ENCODE peak calls at places on chromosomes 6 and 20, in eight cellular contexts. X is T-helper 1 cell; D is RPMI7951; H is mesendoderm; E is CD8-positive, alpha-beta T cell; J is fibroblast of mammary gland; C is memory B cell; L is H54. N is an unnamed sample.

GRCh38 chr6:121187833-121188200 is 146.5 kb downstream of the TBC1D32 start:
- DNase-seq in J (no peak), E (no peak), H (no peak), X (no peak), L (no peak), D (no peak), C (no peak), N (no peak)

GRCh38 chr20:62122659-62123449 is 579 bp downstream of the LSM14B start:
- DNase-seq in H (no peak), L (no peak), C (peak; percentile 35), E (peak; percentile 30), D (peak; percentile 64), X (peak; percentile 47), J (peak; percentile 49), N (peak; percentile 61)

GRCh38 chr6:127812985-127813681 is 87.7 kb downstream of the THEMIS start:
- DNase-seq in D (no peak), X (no peak), L (no peak), H (no peak), E (no peak), C (no peak), J (no peak), N (no peak)

GRCh38 chr6:165721349-165721748 is 58.3 kb upstream of the PDE10A start:
- DNase-seq in X (no peak), J (peak; percentile 12), D (peak; percentile 64), L (no peak), C (no peak), E (no peak), H (no peak), N (no peak)

GRCh38 chr6:21109421-21110178 is 484.0 kb upstream of the SOX4 start:
- DNase-seq in E (no peak), X (no peak), C (no peak), J (peak; percentile 53), D (peak; percentile 92), L (peak; percentile 26), H (peak; percentile 80), N (no peak)

GRCh38 chr6:87322304-87323212 is at the start of gene SMIM8:
- DNase-seq in X (peak; percentile 79), D (peak; percentile 76), C (peak; percentile 76), H (peak; percentile 92), L (peak; percentile 76), J (peak; percentile 61), E (peak; percentile 79), N (peak; percentile 90)

GRCh38 chr20:22890605-22891300 is 144.4 kb upstream of the SSTR4 start:
- DNase-seq in H (no peak), D (peak; percentile 32), L (no peak), E (no peak), C (no peak), X (no peak), J (no peak), N (no peak)

GRCh38 chr6:84137989-84138575 is 89.4 kb downstream of the CEP162 start:
- DNase-seq in E (no peak), D (peak; percentile 10), H (no peak), C (no peak), L (no peak), X (no peak), J (no peak), N (no peak)

GRCh38 chr6:80214436-80215022 is 108.1 kb downstream of the BCKDHB start:
- DNase-seq in C (no peak), L (peak; percentile 6), E (no peak), H (peak; percentile 62), X (no peak), J (peak; percentile 70), D (peak; percentile 52), N (no peak)

GRCh38 chr6:72740135-72740534 is 118.3 kb downstream of the KCNQ5 start:
- DNase-seq in X (no peak), L (no peak), E (no peak), H (no peak), C (no peak), D (no peak), J (no peak), N (peak; percentile 16)

GRCh38 chr6:5257400-5257799 is 3.4 kb downstream of the LYRM4 start:
- DNase-seq in L (no peak), E (no peak), H (no peak), D (no peak), X (no peak), C (no peak), J (no peak), N (no peak)

GRCh38 chr20:4867036-4867435 is 134.3 kb downstream of the SLC23A2 start:
- DNase-seq in J (no peak), C (no peak), E (no peak), L (no peak), H (peak; percentile 7), D (no peak), X (no peak), N (no peak)

GRCh38 chr6:15343490-15344185 is 97.8 kb downstream of the JARID2 start:
- DNase-seq in H (no peak), L (no peak), D (no peak), E (no peak), J (no peak), X (no peak), C (no peak), N (no peak)

GRCh38 chr6:35552285-35552917 is 39.7 kb upstream of the TULP1 start:
- DNase-seq in D (peak; percentile 32), H (peak; percentile 79), L (peak; percentile 22), J (peak; percentile 56), X (peak; percentile 42), C (peak; percentile 16), E (peak; percentile 48), N (no peak)

GRCh38 chr6:45445749-45446454 is 68.2 kb upstream of the SUPT3H start:
- DNase-seq in E (no peak), H (peak; percentile 98), C (no peak), D (peak; percentile 100), L (peak; percentile 61), J (peak; percentile 99), X (no peak), N (no peak)

GRCh38 chr6:47200536-47201334 is 109.0 kb downstream of the TNFRSF21 start:
- DNase-seq in L (no peak), D (no peak), H (no peak), X (no peak), C (no peak), J (no peak), E (no peak), N (no peak)

GRCh38 chr6:34512738-34513115 is 43.4 kb downstream of the SPDEF start:
- DNase-seq in L (no peak), X (no peak), D (no peak), E (no peak), J (no peak), C (no peak), H (no peak), N (no peak)

GRCh38 chr6:167050903-167051302 is 51.7 kb downstream of the CEP43 start:
- DNase-seq in X (no peak), C (no peak), E (no peak), L (no peak), D (no peak), J (no peak), H (no peak), N (no peak)

GRCh38 chr6:139402935-139403386 is 28.5 kb upstream of the CITED2 start:
- DNase-seq in E (no peak), H (no peak), X (no peak), L (no peak), D (peak; percentile 57), J (peak; percentile 97), C (no peak), N (no peak)

GRCh38 chr20:39800111-39800510 is 838.0 kb downstream of the DHX35 start:
- DNase-seq in J (peak; percentile 88), C (no peak), X (no peak), E (no peak), D (peak; percentile 93), L (no peak), H (no peak), N (no peak)

GRCh38 chr6:28634406-28634757 is 108.7 kb downstream of the GPX5 start:
- DNase-seq in X (no peak), E (no peak), J (no peak), L (no peak), C (no peak), H (no peak), D (no peak), N (no peak)

GRCh38 chr6:28811873-28812272 is 111.9 kb downstream of the TRIM27 start:
- DNase-seq in X (no peak), C (no peak), E (no peak), D (no peak), L (no peak), J (peak; percentile 56), H (peak; percentile 65), N (no peak)